ENCODE peak calls at places on chromosomes 2 and 18, in nine cellular contexts. One of them, this sample, is unnamed.
A peak's percentile ranks its signal among the peaks of the same experiment; 100 is the strongest.

GRCh38 chr18:46794607-46795006 is 37.8 kb upstream of the ST8SIA5 start:
- DNase-seq in progenitor cell of endocrine pancreas: no peak
- DNase-seq in cardiac fibroblast: no peak
- DNase-seq in stomach: no peak
- DNase-seq in mucosa of descending colon: no peak
- DNase-seq in tibial artery: no peak
- DNase-seq in IMR-90: no peak
- DNase-seq in neural progenitor cell: peak; percentile 21
- DNase-seq in choroid plexus epithelial cell: no peak
- DNase-seq in this sample: no peak

GRCh38 chr2:98771771-98772521 is 41.0 kb upstream of the MGAT4A start:
- DNase-seq in tibial artery: no peak
- DNase-seq in progenitor cell of endocrine pancreas: no peak
- DNase-seq in neural progenitor cell: no peak
- DNase-seq in mucosa of descending colon: no peak
- DNase-seq in stomach: no peak
- DNase-seq in IMR-90: no peak
- DNase-seq in cardiac fibroblast: peak; percentile 72
- DNase-seq in choroid plexus epithelial cell: peak; percentile 36
- DNase-seq in this sample: peak; percentile 29

GRCh38 chr2:158656492-158657190 is 138.5 kb upstream of the DAPL1 start:
- DNase-seq in neural progenitor cell: no peak
- DNase-seq in IMR-90: no peak
- DNase-seq in cardiac fibroblast: no peak
- DNase-seq in choroid plexus epithelial cell: no peak
- DNase-seq in stomach: no peak
- DNase-seq in progenitor cell of endocrine pancreas: no peak
- DNase-seq in tibial artery: no peak
- DNase-seq in mucosa of descending colon: no peak
- DNase-seq in this sample: no peak

GRCh38 chr2:120874876-120875275 is 139.2 kb downstream of the GLI2 start:
- DNase-seq in stomach: no peak
- DNase-seq in tibial artery: no peak
- DNase-seq in cardiac fibroblast: no peak
- DNase-seq in choroid plexus epithelial cell: no peak
- DNase-seq in IMR-90: no peak
- DNase-seq in progenitor cell of endocrine pancreas: no peak
- DNase-seq in neural progenitor cell: no peak
- DNase-seq in mucosa of descending colon: no peak
- DNase-seq in this sample: no peak

GRCh38 chr2:237122214-237122666 is 36.6 kb downstream of the COPS8 start:
- DNase-seq in mucosa of descending colon: peak; percentile 45
- DNase-seq in stomach: peak; percentile 60
- DNase-seq in progenitor cell of endocrine pancreas: peak; percentile 41
- DNase-seq in neural progenitor cell: peak; percentile 50
- DNase-seq in IMR-90: peak; percentile 87
- DNase-seq in cardiac fibroblast: peak; percentile 91
- DNase-seq in choroid plexus epithelial cell: peak; percentile 89
- DNase-seq in tibial artery: peak; percentile 80
- DNase-seq in this sample: peak; percentile 73

GRCh38 chr2:95531254-95531771 is 46.8 kb upstream of the TRIM43B start:
- DNase-seq in cardiac fibroblast: peak; percentile 13
- DNase-seq in choroid plexus epithelial cell: peak; percentile 6
- DNase-seq in progenitor cell of endocrine pancreas: no peak
- DNase-seq in mucosa of descending colon: no peak
- DNase-seq in tibial artery: no peak
- DNase-seq in neural progenitor cell: no peak
- DNase-seq in stomach: no peak
- DNase-seq in IMR-90: no peak
- DNase-seq in this sample: no peak

GRCh38 chr2:16553222-16553621 is 112.4 kb downstream of the CYRIA start:
- DNase-seq in neural progenitor cell: peak; percentile 73
- DNase-seq in progenitor cell of endocrine pancreas: peak; percentile 10
- DNase-seq in tibial artery: peak; percentile 26
- DNase-seq in choroid plexus epithelial cell: peak; percentile 71
- DNase-seq in IMR-90: peak; percentile 33
- DNase-seq in mucosa of descending colon: peak; percentile 61
- DNase-seq in cardiac fibroblast: peak; percentile 64
- DNase-seq in stomach: peak; percentile 28
- DNase-seq in this sample: peak; percentile 41

GRCh38 chr18:4433762-4434161 is 21.3 kb downstream of the DLGAP1 start:
- DNase-seq in neural progenitor cell: no peak
- DNase-seq in IMR-90: peak; percentile 6
- DNase-seq in choroid plexus epithelial cell: no peak
- DNase-seq in stomach: no peak
- DNase-seq in cardiac fibroblast: peak; percentile 41
- DNase-seq in progenitor cell of endocrine pancreas: no peak
- DNase-seq in mucosa of descending colon: no peak
- DNase-seq in tibial artery: no peak
- DNase-seq in this sample: peak; percentile 20

GRCh38 chr2:196239622-196240587 is 68.5 kb upstream of the STK17B start:
- DNase-seq in neural progenitor cell: no peak
- DNase-seq in cardiac fibroblast: peak; percentile 91
- DNase-seq in stomach: peak; percentile 67
- DNase-seq in choroid plexus epithelial cell: peak; percentile 87
- DNase-seq in progenitor cell of endocrine pancreas: no peak
- DNase-seq in IMR-90: peak; percentile 93
- DNase-seq in tibial artery: peak; percentile 51
- DNase-seq in mucosa of descending colon: peak; percentile 77
- DNase-seq in this sample: peak; percentile 85

GRCh38 chr2:98757904-98758421 is 27.0 kb upstream of the MGAT4A start:
- DNase-seq in choroid plexus epithelial cell: peak; percentile 82
- DNase-seq in mucosa of descending colon: peak; percentile 79
- DNase-seq in progenitor cell of endocrine pancreas: no peak
- DNase-seq in stomach: peak; percentile 70
- DNase-seq in IMR-90: peak; percentile 79
- DNase-seq in tibial artery: peak; percentile 81
- DNase-seq in cardiac fibroblast: peak; percentile 98
- DNase-seq in neural progenitor cell: no peak
- DNase-seq in this sample: peak; percentile 86

GRCh38 chr18:58069721-58070292 is 25.8 kb downstream of the NEDD4L start:
- DNase-seq in stomach: no peak
- DNase-seq in tibial artery: no peak
- DNase-seq in progenitor cell of endocrine pancreas: no peak
- DNase-seq in neural progenitor cell: peak; percentile 61
- DNase-seq in choroid plexus epithelial cell: no peak
- DNase-seq in cardiac fibroblast: no peak
- DNase-seq in mucosa of descending colon: no peak
- DNase-seq in IMR-90: no peak
- DNase-seq in this sample: no peak

GRCh38 chr2:172968061-172968469 is 107.6 kb upstream of the MAP3K20 start:
- DNase-seq in mucosa of descending colon: peak; percentile 13
- DNase-seq in IMR-90: peak; percentile 95
- DNase-seq in neural progenitor cell: no peak
- DNase-seq in cardiac fibroblast: peak; percentile 96
- DNase-seq in stomach: peak; percentile 44
- DNase-seq in tibial artery: peak; percentile 53
- DNase-seq in choroid plexus epithelial cell: peak; percentile 94
- DNase-seq in progenitor cell of endocrine pancreas: no peak
- DNase-seq in this sample: peak; percentile 89

GRCh38 chr2:140597836-140598235 is 1533.0 kb downstream of the LRP1B start:
- DNase-seq in neural progenitor cell: peak; percentile 14
- DNase-seq in IMR-90: no peak
- DNase-seq in progenitor cell of endocrine pancreas: no peak
- DNase-seq in mucosa of descending colon: no peak
- DNase-seq in cardiac fibroblast: no peak
- DNase-seq in stomach: no peak
- DNase-seq in choroid plexus epithelial cell: no peak
- DNase-seq in tibial artery: no peak
- DNase-seq in this sample: no peak

GRCh38 chr2:235086481-235087184 is 134.8 kb downstream of the SH3BP4 start:
- DNase-seq in IMR-90: no peak
- DNase-seq in progenitor cell of endocrine pancreas: no peak
- DNase-seq in stomach: no peak
- DNase-seq in neural progenitor cell: no peak
- DNase-seq in choroid plexus epithelial cell: no peak
- DNase-seq in mucosa of descending colon: no peak
- DNase-seq in tibial artery: no peak
- DNase-seq in cardiac fibroblast: no peak
- DNase-seq in this sample: no peak

GRCh38 chr2:144378551-144378950 is 141.4 kb downstream of the ZEB2 start:
- DNase-seq in cardiac fibroblast: peak; percentile 40
- DNase-seq in progenitor cell of endocrine pancreas: no peak
- DNase-seq in stomach: no peak
- DNase-seq in IMR-90: no peak
- DNase-seq in mucosa of descending colon: no peak
- DNase-seq in tibial artery: no peak
- DNase-seq in neural progenitor cell: no peak
- DNase-seq in choroid plexus epithelial cell: no peak
- DNase-seq in this sample: no peak

GRCh38 chr2:203240491-203240890 is 1.7 kb downstream of the CYP20A1 start:
- DNase-seq in choroid plexus epithelial cell: no peak
- DNase-seq in cardiac fibroblast: no peak
- DNase-seq in neural progenitor cell: no peak
- DNase-seq in IMR-90: no peak
- DNase-seq in stomach: no peak
- DNase-seq in progenitor cell of endocrine pancreas: no peak
- DNase-seq in tibial artery: no peak
- DNase-seq in mucosa of descending colon: no peak
- DNase-seq in this sample: no peak

GRCh38 chr2:103986001-103986400 is 867.9 kb upstream of the POU3F3 start:
- DNase-seq in choroid plexus epithelial cell: no peak
- DNase-seq in IMR-90: no peak
- DNase-seq in stomach: no peak
- DNase-seq in mucosa of descending colon: no peak
- DNase-seq in progenitor cell of endocrine pancreas: no peak
- DNase-seq in cardiac fibroblast: no peak
- DNase-seq in tibial artery: no peak
- DNase-seq in neural progenitor cell: no peak
- DNase-seq in this sample: no peak

GRCh38 chr2:61158356-61158944 is 3.5 kb upstream of the C2orf74 start:
- DNase-seq in choroid plexus epithelial cell: no peak
- DNase-seq in tibial artery: no peak
- DNase-seq in progenitor cell of endocrine pancreas: no peak
- DNase-seq in neural progenitor cell: no peak
- DNase-seq in cardiac fibroblast: no peak
- DNase-seq in stomach: no peak
- DNase-seq in IMR-90: no peak
- DNase-seq in mucosa of descending colon: no peak
- DNase-seq in this sample: no peak

GRCh38 chr18:43917487-43917886 is 640.2 kb upstream of the SYT4 start:
- DNase-seq in mucosa of descending colon: no peak
- DNase-seq in IMR-90: no peak
- DNase-seq in neural progenitor cell: no peak
- DNase-seq in stomach: no peak
- DNase-seq in progenitor cell of endocrine pancreas: no peak
- DNase-seq in cardiac fibroblast: no peak
- DNase-seq in tibial artery: no peak
- DNase-seq in choroid plexus epithelial cell: no peak
- DNase-seq in this sample: no peak

GRCh38 chr2:191617589-191617988 is 60.3 kb upstream of the NABP1 start:
- DNase-seq in choroid plexus epithelial cell: no peak
- DNase-seq in cardiac fibroblast: no peak
- DNase-seq in tibial artery: no peak
- DNase-seq in IMR-90: no peak
- DNase-seq in mucosa of descending colon: peak; percentile 19
- DNase-seq in stomach: no peak
- DNase-seq in progenitor cell of endocrine pancreas: no peak
- DNase-seq in neural progenitor cell: no peak
- DNase-seq in this sample: no peak

GRCh38 chr2:46229134-46230063 is 67.8 kb upstream of the EPAS1 start:
- DNase-seq in tibial artery: no peak
- DNase-seq in IMR-90: peak; percentile 20
- DNase-seq in progenitor cell of endocrine pancreas: no peak
- DNase-seq in neural progenitor cell: peak; percentile 41
- DNase-seq in stomach: no peak
- DNase-seq in choroid plexus epithelial cell: peak; percentile 82
- DNase-seq in mucosa of descending colon: peak; percentile 27
- DNase-seq in cardiac fibroblast: peak; percentile 63
- DNase-seq in this sample: peak; percentile 41

GRCh38 chr2:109129356-109129920 is 433 bp downstream of the SH3RF3 start:
- DNase-seq in progenitor cell of endocrine pancreas: no peak
- DNase-seq in stomach: no peak
- DNase-seq in mucosa of descending colon: no peak
- DNase-seq in tibial artery: no peak
- DNase-seq in cardiac fibroblast: peak; percentile 42
- DNase-seq in choroid plexus epithelial cell: peak; percentile 30
- DNase-seq in IMR-90: no peak
- DNase-seq in neural progenitor cell: peak; percentile 66
- DNase-seq in this sample: no peak

GRCh38 chr18:8450013-8450412 is 159.2 kb upstream of the RAB12 start:
- DNase-seq in neural progenitor cell: peak; percentile 50
- DNase-seq in IMR-90: no peak
- DNase-seq in stomach: no peak
- DNase-seq in choroid plexus epithelial cell: peak; percentile 13
- DNase-seq in mucosa of descending colon: no peak
- DNase-seq in cardiac fibroblast: no peak
- DNase-seq in progenitor cell of endocrine pancreas: no peak
- DNase-seq in tibial artery: no peak
- DNase-seq in this sample: no peak
- TF ChIP-seq CTCF in neural progenitor cell: peak; percentile 67
- TF ChIP-seq CTCF in IMR-90: peak; percentile 23
- TF ChIP-seq CTCF in stomach: peak; percentile 20
- TF ChIP-seq CTCF in choroid plexus epithelial cell: peak; percentile 73
- TF ChIP-seq CTCF in mucosa of descending colon: no peak
- TF ChIP-seq CTCF in cardiac fibroblast: peak; percentile 57
- TF ChIP-seq CTCF in progenitor cell of endocrine pancreas: peak; percentile 60
- TF ChIP-seq CTCF in tibial artery: no peak
- TF ChIP-seq CTCF in this sample: peak; percentile 81

GRCh38 chr2:20650412-20650879 is 452 bp downstream of the HS1BP3 start:
- DNase-seq in cardiac fibroblast: peak; percentile 58
- DNase-seq in mucosa of descending colon: peak; percentile 44
- DNase-seq in stomach: no peak
- DNase-seq in tibial artery: no peak
- DNase-seq in progenitor cell of endocrine pancreas: no peak
- DNase-seq in neural progenitor cell: peak; percentile 78
- DNase-seq in IMR-90: peak; percentile 38
- DNase-seq in choroid plexus epithelial cell: peak; percentile 51
- DNase-seq in this sample: peak; percentile 35
- TF ChIP-seq CTCF in cardiac fibroblast: no peak
- TF ChIP-seq CTCF in mucosa of descending colon: no peak
- TF ChIP-seq CTCF in stomach: no peak
- TF ChIP-seq CTCF in tibial artery: no peak
- TF ChIP-seq CTCF in progenitor cell of endocrine pancreas: no peak
- TF ChIP-seq CTCF in neural progenitor cell: no peak
- TF ChIP-seq CTCF in IMR-90: no peak
- TF ChIP-seq CTCF in choroid plexus epithelial cell: peak; percentile 5
- TF ChIP-seq CTCF in this sample: peak; percentile 11

DNA sequence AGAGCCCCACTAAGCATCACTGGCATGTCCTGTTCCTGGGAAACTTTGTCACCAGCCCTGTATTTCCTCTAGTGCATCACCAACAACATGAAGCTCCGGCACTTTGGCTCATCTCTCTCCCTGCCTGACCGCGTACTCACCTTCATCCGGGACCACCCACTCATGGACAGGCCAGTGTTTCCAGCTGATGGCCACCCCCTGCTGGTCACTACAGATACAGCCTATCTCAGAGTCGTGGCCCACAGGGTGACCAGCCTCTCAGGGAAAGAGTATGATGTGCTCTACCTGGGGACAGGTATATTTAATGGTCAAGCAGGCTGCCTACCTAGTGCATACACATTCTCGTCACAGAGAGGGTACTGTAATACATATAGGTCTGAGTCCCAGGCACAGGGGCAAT is 21.0 kb downstream of the SEMA4F start:
- DNase-seq in cardiac fibroblast: no peak
- DNase-seq in progenitor cell of endocrine pancreas: no peak
- DNase-seq in tibial artery: no peak
- DNase-seq in mucosa of descending colon: no peak
- DNase-seq in choroid plexus epithelial cell: no peak
- DNase-seq in neural progenitor cell: peak; percentile 20
- DNase-seq in stomach: no peak
- DNase-seq in IMR-90: no peak
- DNase-seq in this sample: no peak
- TF ChIP-seq CTCF in cardiac fibroblast: peak; percentile 31
- TF ChIP-seq CTCF in progenitor cell of endocrine pancreas: peak; percentile 25
- TF ChIP-seq CTCF in tibial artery: no peak
- TF ChIP-seq CTCF in mucosa of descending colon: no peak
- TF ChIP-seq CTCF in choroid plexus epithelial cell: peak; percentile 25
- TF ChIP-seq CTCF in neural progenitor cell: peak; percentile 33
- TF ChIP-seq CTCF in stomach: no peak
- TF ChIP-seq CTCF in IMR-90: peak; percentile 6
- TF ChIP-seq CTCF in this sample: peak; percentile 48

GRCh38 chr18:1585881-1586488 is 681.3 kb downstream of the ADCYAP1 start:
- DNase-seq in progenitor cell of endocrine pancreas: no peak
- DNase-seq in tibial artery: no peak
- DNase-seq in choroid plexus epithelial cell: peak; percentile 62
- DNase-seq in neural progenitor cell: peak; percentile 50
- DNase-seq in stomach: no peak
- DNase-seq in cardiac fibroblast: peak; percentile 45
- DNase-seq in mucosa of descending colon: no peak
- DNase-seq in IMR-90: peak; percentile 3
- DNase-seq in this sample: peak; percentile 3
- TF ChIP-seq CTCF in progenitor cell of endocrine pancreas: peak; percentile 68
- TF ChIP-seq CTCF in tibial artery: peak; percentile 14
- TF ChIP-seq CTCF in choroid plexus epithelial cell: peak; percentile 57
- TF ChIP-seq CTCF in neural progenitor cell: peak; percentile 72
- TF ChIP-seq CTCF in stomach: peak; percentile 23
- TF ChIP-seq CTCF in cardiac fibroblast: peak; percentile 40
- TF ChIP-seq CTCF in mucosa of descending colon: no peak
- TF ChIP-seq CTCF in IMR-90: peak; percentile 34
- TF ChIP-seq CTCF in this sample: peak; percentile 37

This sample was measured in brain microvascular endothelial cell.